ENCODE peak calls at places on chromosomes 16 and 17, in seven cellular contexts. M is NCI-H1417, U is GOT3, S is ovary, F is cardiac muscle cell, I is PC-3, P is iris pigment epithelial cell. G is an unnamed sample.

GRCh38 chr17:83196973-83197880 is 117.8 kb downstream of the METRNL start:
- DNase-seq in M (no peak), U (no peak), S (no peak), P (no peak), I (no peak), F (no peak), G (peak; percentile 75)

GRCh38 chr17:34991606-34992005 is 11.3 kb downstream of the LIG3 start:
- DNase-seq in I (no peak), U (no peak), S (no peak), F (no peak), P (no peak), M (no peak), G (no peak)

GRCh38 chr17:1724869-1725641 is 551 bp downstream of the WDR81 start:
- DNase-seq in F (no peak), M (no peak), P (no peak), I (no peak), S (peak; percentile 30), U (no peak), G (no peak)

GRCh38 chr17:7041607-7042506 is 2.0 kb downstream of the SLC16A11 start:
- DNase-seq in U (no peak), P (no peak), I (no peak), F (no peak), M (no peak), S (peak; percentile 28), G (no peak)

GRCh38 chr16:56041556-56042140 is 149.6 kb upstream of the GNAO1 start:
- DNase-seq in M (peak; percentile 14), S (no peak), P (no peak), F (peak; percentile 73), I (peak; percentile 31), U (no peak), G (no peak)

GRCh38 chr17:40528692-40529417 is 27.4 kb upstream of the TNS4 start:
- DNase-seq in S (no peak), F (no peak), I (no peak), U (no peak), M (no peak), P (no peak), G (no peak)

GRCh38 chr16:87099001-87099740 is 218.0 kb downstream of the C16orf95 start:
- DNase-seq in F (no peak), M (no peak), S (no peak), P (no peak), U (no peak), I (no peak), G (no peak)

GRCh38 chr17:67606471-67606870 is 111.3 kb upstream of the NOL11 start:
- DNase-seq in M (no peak), U (no peak), I (peak; percentile 45), F (no peak), S (no peak), P (peak; percentile 60), G (no peak)

GRCh38 chr16:85608887-85609286 is 4.2 kb upstream of the GSE1 start:
- DNase-seq in P (no peak), I (no peak), F (no peak), M (no peak), S (no peak), U (no peak), G (no peak)

GRCh38 chr17:60601443-60602384 is 1.7 kb downstream of the PPM1D start:
- DNase-seq in M (peak; percentile 81), P (peak; percentile 82), I (peak; percentile 88), U (no peak), F (peak; percentile 76), S (peak; percentile 70), G (no peak)

GRCh38 chr17:34652001-34652400 is 72.6 kb downstream of the TMEM132E start:
- DNase-seq in P (no peak), S (no peak), U (no peak), M (no peak), I (no peak), F (no peak), G (no peak)

GRCh38 chr16:23089111-23089510 is 60.1 kb downstream of the USP31 start:
- DNase-seq in P (no peak), U (no peak), I (no peak), S (no peak), M (no peak), F (no peak), G (no peak)

GRCh38 chr17:265726-266125 is 84.3 kb upstream of the DOC2B start:
- DNase-seq in S (peak; percentile 9), P (no peak), F (no peak), U (no peak), I (no peak), M (no peak), G (no peak)

GRCh38 chr17:49000943-49001342 is 3.8 kb downstream of the IGF2BP1 start:
- DNase-seq in S (no peak), U (no peak), P (peak; percentile 73), M (no peak), I (no peak), F (no peak), G (no peak)

GRCh38 chr16:84595052-84595481 is 22.8 kb downstream of the COTL1 start:
- DNase-seq in S (no peak), M (no peak), F (no peak), I (no peak), U (no peak), P (no peak), G (no peak)

GRCh38 chr17:79948406-79948917 is 87.2 kb downstream of the TBC1D16 start:
- DNase-seq in I (no peak), S (no peak), U (no peak), P (no peak), M (no peak), F (no peak), G (no peak)

GRCh38 chr17:64448665-64449512 is at the start of gene MILR1:
- DNase-seq in P (peak; percentile 98), I (peak; percentile 90), F (no peak), M (no peak), S (peak; percentile 51), U (no peak), G (peak; percentile 73)

GRCh38 chr17:1347681-1348318 is 52.2 kb downstream of the YWHAE start:
- DNase-seq in S (no peak), I (no peak), M (no peak), U (no peak), P (peak; percentile 50), F (no peak), G (no peak)

GRCh38 chr17:28760561-28760960 is 16.8 kb downstream of the TRAF4 start:
- DNase-seq in M (no peak), U (no peak), F (no peak), P (no peak), S (no peak), I (no peak), G (no peak)

GRCh38 chr16:48531011-48531962 is 78.7 kb downstream of the N4BP1 start:
- DNase-seq in S (no peak), P (peak; percentile 14), I (no peak), M (no peak), U (no peak), F (no peak), G (peak; percentile 62)

GRCh38 chr16:71930013-71930563 is 34.8 kb downstream of the IST1 start:
- DNase-seq in M (no peak), P (no peak), S (no peak), F (no peak), U (no peak), I (peak; percentile 18), G (no peak)

GRCh38 chr17:70739046-70739445 is 569.7 kb downstream of the KCNJ2 start:
- DNase-seq in P (no peak), M (no peak), I (no peak), F (no peak), S (no peak), U (no peak), G (no peak)

GRCh38 chr16:67055712-67056487 is 27.0 kb downstream of the CBFB start:
- DNase-seq in F (no peak), P (peak; percentile 99), U (no peak), I (peak; percentile 89), M (no peak), S (no peak), G (peak; percentile 88)

GRCh38 chr16:27770271-27771196 is 220.6 kb downstream of the KATNIP start:
- DNase-seq in P (no peak), S (no peak), F (no peak), U (no peak), I (no peak), M (no peak), G (no peak)

GRCh38 chr17:81601525-81602120 is 35.3 kb downstream of the NPLOC4 start:
- DNase-seq in F (peak; percentile 71), U (no peak), S (peak; percentile 53), I (peak; percentile 84), P (peak; percentile 73), M (peak; percentile 49), G (peak; percentile 60)

GRCh38 chr16:22318690-22319358 is 21.6 kb downstream of the POLR3E start:
- DNase-seq in P (peak; percentile 38), I (peak; percentile 52), S (no peak), U (no peak), M (no peak), F (no peak), G (no peak)

GRCh38 chr17:72305472-72305871 is 184.7 kb downstream of the SOX9 start:
- DNase-seq in P (peak; percentile 23), U (no peak), F (no peak), S (no peak), M (no peak), I (no peak), G (no peak)

GRCh38 chr16:30185141-30185682 is 1.8 kb downstream of the CORO1A start:
- DNase-seq in S (no peak), M (no peak), P (no peak), F (no peak), U (no peak), I (no peak), G (no peak)

GRCh38 chr17:74085434-74085833 is 118.0 kb upstream of the RPL38 start:
- DNase-seq in M (no peak), I (no peak), F (no peak), S (no peak), U (no peak), P (peak; percentile 4), G (no peak)

G was measured in GM04504.